ENCODE peak calls at places on chromosomes 2 and 18, in seven cellular contexts. One of them, this sample, is unnamed.

GRCh38 chr2:101699191-101699938 is 1.9 kb downstream of the MAP4K4 start:
- DNase-seq in cardiac fibroblast: peak
- DNase-seq in coronary artery: no peak
- DNase-seq in RWPE2: no peak
- DNase-seq in psoas muscle: no peak
- DNase-seq in endothelial cell of umbilical vein: peak
- DNase-seq in adrenal gland: no peak
- DNase-seq in this sample: no peak

GRCh38 chr18:28834889-28835288 is 658.0 kb upstream of the CDH2 start:
- DNase-seq in psoas muscle: no peak
- DNase-seq in adrenal gland: no peak
- DNase-seq in coronary artery: no peak
- DNase-seq in cardiac fibroblast: peak
- DNase-seq in endothelial cell of umbilical vein: peak
- DNase-seq in RWPE2: no peak
- DNase-seq in this sample: peak

GRCh38 chr18:74530584-74530862 is 3.8 kb upstream of the CNDP1 start:
- DNase-seq in endothelial cell of umbilical vein: no peak
- DNase-seq in RWPE2: no peak
- DNase-seq in cardiac fibroblast: no peak
- DNase-seq in psoas muscle: no peak
- DNase-seq in adrenal gland: no peak
- DNase-seq in coronary artery: peak
- DNase-seq in this sample: no peak

GRCh38 chr2:148259674-148260073 is 238.8 kb downstream of the MBD5 start:
- DNase-seq in psoas muscle: no peak
- DNase-seq in cardiac fibroblast: peak
- DNase-seq in adrenal gland: no peak
- DNase-seq in RWPE2: no peak
- DNase-seq in endothelial cell of umbilical vein: peak
- DNase-seq in coronary artery: no peak
- DNase-seq in this sample: no peak

GRCh38 chr2:75238670-75239330 is 39.5 kb upstream of the TACR1 start:
- DNase-seq in coronary artery: no peak
- DNase-seq in cardiac fibroblast: peak
- DNase-seq in RWPE2: no peak
- DNase-seq in endothelial cell of umbilical vein: no peak
- DNase-seq in adrenal gland: no peak
- DNase-seq in psoas muscle: no peak
- DNase-seq in this sample: no peak

GRCh38 chr2:45823723-45824206 is 172.3 kb downstream of the PRKCE start:
- DNase-seq in psoas muscle: peak
- DNase-seq in cardiac fibroblast: no peak
- DNase-seq in adrenal gland: peak
- DNase-seq in coronary artery: peak
- DNase-seq in endothelial cell of umbilical vein: peak
- DNase-seq in RWPE2: no peak
- DNase-seq in this sample: no peak

GRCh38 chr18:35386600-35387366 is 9.6 kb upstream of the ZNF396 start:
- DNase-seq in adrenal gland: peak
- DNase-seq in endothelial cell of umbilical vein: peak
- DNase-seq in coronary artery: no peak
- DNase-seq in cardiac fibroblast: peak
- DNase-seq in RWPE2: no peak
- DNase-seq in psoas muscle: peak
- DNase-seq in this sample: peak

GRCh38 chr2:165636959-165637358 is 157.1 kb downstream of the GALNT3 start:
- DNase-seq in RWPE2: no peak
- DNase-seq in cardiac fibroblast: no peak
- DNase-seq in endothelial cell of umbilical vein: no peak
- DNase-seq in psoas muscle: no peak
- DNase-seq in coronary artery: no peak
- DNase-seq in adrenal gland: no peak
- DNase-seq in this sample: no peak

GRCh38 chr2:109715302-109715937 is 78.7 kb upstream of the RGPD5 start:
- DNase-seq in psoas muscle: no peak
- DNase-seq in RWPE2: no peak
- DNase-seq in cardiac fibroblast: peak
- DNase-seq in adrenal gland: peak
- DNase-seq in endothelial cell of umbilical vein: no peak
- DNase-seq in coronary artery: no peak
- DNase-seq in this sample: no peak

GRCh38 chr18:37294951-37295350 is 270.6 kb downstream of the CELF4 start:
- DNase-seq in psoas muscle: no peak
- DNase-seq in cardiac fibroblast: no peak
- DNase-seq in RWPE2: no peak
- DNase-seq in endothelial cell of umbilical vein: peak
- DNase-seq in coronary artery: no peak
- DNase-seq in adrenal gland: peak
- DNase-seq in this sample: no peak

GRCh38 chr2:98160574-98160973 is 73.6 kb downstream of the VWA3B start:
- DNase-seq in coronary artery: no peak
- DNase-seq in RWPE2: no peak
- DNase-seq in psoas muscle: peak
- DNase-seq in cardiac fibroblast: no peak
- DNase-seq in endothelial cell of umbilical vein: no peak
- DNase-seq in adrenal gland: no peak
- DNase-seq in this sample: no peak

GRCh38 chr2:21038403-21039073 is 5.3 kb downstream of the APOB start:
- DNase-seq in adrenal gland: no peak
- DNase-seq in coronary artery: peak
- DNase-seq in cardiac fibroblast: peak
- DNase-seq in psoas muscle: no peak
- DNase-seq in RWPE2: no peak
- DNase-seq in endothelial cell of umbilical vein: peak
- DNase-seq in this sample: no peak

GRCh38 chr18:3891245-3891644 is 441.3 kb downstream of the TGIF1 start:
- DNase-seq in RWPE2: no peak
- DNase-seq in psoas muscle: no peak
- DNase-seq in adrenal gland: peak
- DNase-seq in cardiac fibroblast: no peak
- DNase-seq in endothelial cell of umbilical vein: no peak
- DNase-seq in coronary artery: no peak
- DNase-seq in this sample: no peak

GRCh38 chr2:191178806-191179514 is 28.2 kb upstream of the STAT4 start:
- DNase-seq in coronary artery: peak
- DNase-seq in psoas muscle: peak
- DNase-seq in RWPE2: no peak
- DNase-seq in endothelial cell of umbilical vein: no peak
- DNase-seq in cardiac fibroblast: peak
- DNase-seq in adrenal gland: no peak
- DNase-seq in this sample: no peak

GRCh38 chr18:36780748-36781147 is 48.1 kb downstream of the TPGS2 start:
- DNase-seq in coronary artery: no peak
- DNase-seq in endothelial cell of umbilical vein: no peak
- DNase-seq in RWPE2: no peak
- DNase-seq in adrenal gland: no peak
- DNase-seq in cardiac fibroblast: no peak
- DNase-seq in psoas muscle: no peak
- DNase-seq in this sample: no peak

GRCh38 chr2:141611981-141612380 is 518.8 kb downstream of the LRP1B start:
- DNase-seq in psoas muscle: no peak
- DNase-seq in coronary artery: no peak
- DNase-seq in RWPE2: no peak
- DNase-seq in endothelial cell of umbilical vein: peak
- DNase-seq in cardiac fibroblast: peak
- DNase-seq in adrenal gland: no peak
- DNase-seq in this sample: no peak

GRCh38 chr2:46029332-46029811 is 267.8 kb upstream of the EPAS1 start:
- DNase-seq in cardiac fibroblast: peak
- DNase-seq in coronary artery: no peak
- DNase-seq in RWPE2: no peak
- DNase-seq in endothelial cell of umbilical vein: peak
- DNase-seq in adrenal gland: no peak
- DNase-seq in psoas muscle: no peak
- DNase-seq in this sample: peak

GRCh38 chr2:238952261-238952924 is 104.5 kb downstream of the TWIST2 start:
- DNase-seq in RWPE2: no peak
- DNase-seq in cardiac fibroblast: no peak
- DNase-seq in coronary artery: no peak
- DNase-seq in adrenal gland: no peak
- DNase-seq in psoas muscle: no peak
- DNase-seq in endothelial cell of umbilical vein: no peak
- DNase-seq in this sample: no peak

GRCh38 chr2:127146820-127147502 is 40.0 kb upstream of the BIN1 start:
- DNase-seq in endothelial cell of umbilical vein: no peak
- DNase-seq in psoas muscle: peak
- DNase-seq in RWPE2: no peak
- DNase-seq in cardiac fibroblast: peak
- DNase-seq in coronary artery: no peak
- DNase-seq in adrenal gland: no peak
- DNase-seq in this sample: no peak

GRCh38 chr18:79634186-79634585 is 45.4 kb upstream of the CTDP1 start:
- DNase-seq in cardiac fibroblast: no peak
- DNase-seq in endothelial cell of umbilical vein: no peak
- DNase-seq in adrenal gland: no peak
- DNase-seq in psoas muscle: no peak
- DNase-seq in coronary artery: peak
- DNase-seq in RWPE2: no peak
- DNase-seq in this sample: no peak

GRCh38 chr18:35880788-35881455 is 91.6 kb upstream of the RMP24 start:
- DNase-seq in adrenal gland: no peak
- DNase-seq in cardiac fibroblast: no peak
- DNase-seq in RWPE2: no peak
- DNase-seq in coronary artery: no peak
- DNase-seq in psoas muscle: no peak
- DNase-seq in endothelial cell of umbilical vein: no peak
- DNase-seq in this sample: no peak

GRCh38 chr2:38105911-38106310 is 30.0 kb upstream of the CYP1B1 start:
- DNase-seq in psoas muscle: no peak
- DNase-seq in coronary artery: no peak
- DNase-seq in adrenal gland: no peak
- DNase-seq in RWPE2: no peak
- DNase-seq in endothelial cell of umbilical vein: no peak
- DNase-seq in cardiac fibroblast: no peak
- DNase-seq in this sample: no peak

GRCh38 chr2:73131807-73132206 is 19.1 kb upstream of the RAB11FIP5 start:
- DNase-seq in adrenal gland: no peak
- DNase-seq in endothelial cell of umbilical vein: no peak
- DNase-seq in RWPE2: no peak
- DNase-seq in cardiac fibroblast: no peak
- DNase-seq in coronary artery: no peak
- DNase-seq in psoas muscle: no peak
- DNase-seq in this sample: no peak

GRCh38 chr2:43192039-43192438 is 34.4 kb downstream of the ZFP36L2 start:
- DNase-seq in psoas muscle: no peak
- DNase-seq in adrenal gland: no peak
- DNase-seq in cardiac fibroblast: peak
- DNase-seq in RWPE2: no peak
- DNase-seq in coronary artery: no peak
- DNase-seq in endothelial cell of umbilical vein: no peak
- DNase-seq in this sample: no peak

GRCh38 chr2:3712841-3713503 is 9.6 kb downstream of the DCDC2C start:
- DNase-seq in cardiac fibroblast: no peak
- DNase-seq in endothelial cell of umbilical vein: no peak
- DNase-seq in RWPE2: no peak
- DNase-seq in coronary artery: no peak
- DNase-seq in psoas muscle: no peak
- DNase-seq in adrenal gland: no peak
- DNase-seq in this sample: no peak

GRCh38 chr2:50476174-50476573 is 555.8 kb downstream of the NRXN1 start:
- DNase-seq in cardiac fibroblast: no peak
- DNase-seq in coronary artery: no peak
- DNase-seq in psoas muscle: no peak
- DNase-seq in RWPE2: no peak
- DNase-seq in adrenal gland: no peak
- DNase-seq in endothelial cell of umbilical vein: no peak
- DNase-seq in this sample: no peak

DNA sequence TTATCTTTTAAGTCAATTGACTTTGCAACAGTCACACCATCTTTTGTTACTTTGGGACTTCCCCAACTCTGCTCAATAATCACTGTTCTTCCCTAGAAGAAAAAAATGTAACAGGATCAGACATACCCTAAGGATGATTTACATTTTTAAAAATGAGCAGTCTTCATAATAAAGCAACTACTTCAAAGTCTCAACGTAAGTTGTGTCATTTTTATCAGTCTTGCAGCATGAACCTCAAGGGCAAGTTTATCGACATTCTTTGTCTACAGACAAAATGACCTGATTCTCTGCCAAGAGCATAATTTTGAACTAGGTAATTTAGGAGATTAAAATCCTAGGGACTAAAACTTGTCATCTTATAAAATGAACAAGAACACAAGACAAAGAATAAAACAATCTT is 2.3 kb downstream of the HSPD1 start:
- DNase-seq in cardiac fibroblast: no peak
- DNase-seq in endothelial cell of umbilical vein: no peak
- DNase-seq in adrenal gland: no peak
- DNase-seq in RWPE2: no peak
- DNase-seq in psoas muscle: no peak
- DNase-seq in coronary artery: no peak
- DNase-seq in this sample: no peak
- H3K4me3 ChIP-seq in cardiac fibroblast: no peak
- H3K4me3 ChIP-seq in endothelial cell of umbilical vein: peak
- H3K4me3 ChIP-seq in adrenal gland: no peak
- H3K4me3 ChIP-seq in RWPE2: peak
- H3K4me3 ChIP-seq in psoas muscle: peak
- H3K4me3 ChIP-seq in coronary artery: peak
- H3K4me3 ChIP-seq in this sample: peak

GRCh38 chr2:96762529-96763253 is 2.0 kb downstream of the CNNM4 start:
- DNase-seq in RWPE2: no peak
- DNase-seq in coronary artery: no peak
- DNase-seq in psoas muscle: no peak
- DNase-seq in endothelial cell of umbilical vein: no peak
- DNase-seq in cardiac fibroblast: no peak
- DNase-seq in adrenal gland: no peak
- DNase-seq in this sample: peak
- TF ChIP-seq CTCF in RWPE2: no peak
- TF ChIP-seq CTCF in coronary artery: no peak
- TF ChIP-seq CTCF in psoas muscle: no peak
- TF ChIP-seq CTCF in endothelial cell of umbilical vein: no peak
- TF ChIP-seq CTCF in cardiac fibroblast: no peak
- TF ChIP-seq CTCF in adrenal gland: no peak
- TF ChIP-seq CTCF in this sample: no peak

DNA sequence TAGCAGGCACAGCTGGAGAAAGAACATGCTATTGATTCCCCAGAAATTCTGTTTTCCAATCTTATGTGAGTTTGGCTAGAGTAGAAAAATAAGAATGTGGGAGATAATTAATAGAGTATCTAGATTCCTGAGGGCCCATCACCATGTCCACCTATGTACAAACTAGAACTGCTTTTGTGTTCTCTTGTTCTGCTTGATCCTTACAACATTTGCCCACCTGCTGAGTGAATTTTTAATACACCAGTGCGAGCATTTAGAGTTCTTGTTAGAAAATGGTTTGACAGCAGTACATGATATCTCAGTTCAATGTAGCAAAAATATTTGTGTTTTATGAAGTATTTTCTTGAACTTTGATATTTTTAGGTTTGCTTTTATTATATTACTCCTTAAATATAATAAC is 52.3 kb upstream of the SPAG16 start:
- DNase-seq in coronary artery: no peak
- DNase-seq in RWPE2: no peak
- DNase-seq in endothelial cell of umbilical vein: no peak
- DNase-seq in psoas muscle: no peak
- DNase-seq in adrenal gland: no peak
- DNase-seq in cardiac fibroblast: no peak
- DNase-seq in this sample: no peak
- H3K4me3 ChIP-seq in coronary artery: no peak
- H3K4me3 ChIP-seq in RWPE2: no peak
- H3K4me3 ChIP-seq in endothelial cell of umbilical vein: no peak
- H3K4me3 ChIP-seq in psoas muscle: no peak
- H3K4me3 ChIP-seq in adrenal gland: no peak
- H3K4me3 ChIP-seq in cardiac fibroblast: no peak
- H3K4me3 ChIP-seq in this sample: no peak

GRCh38 chr2:145546091-145546490 is 1026.2 kb upstream of the ZEB2 start:
- DNase-seq in psoas muscle: no peak
- DNase-seq in adrenal gland: no peak
- DNase-seq in cardiac fibroblast: peak
- DNase-seq in endothelial cell of umbilical vein: no peak
- DNase-seq in RWPE2: no peak
- DNase-seq in coronary artery: no peak
- DNase-seq in this sample: no peak
- TF ChIP-seq CTCF in psoas muscle: no peak
- TF ChIP-seq CTCF in adrenal gland: no peak
- TF ChIP-seq CTCF in cardiac fibroblast: peak
- TF ChIP-seq CTCF in endothelial cell of umbilical vein: no peak
- TF ChIP-seq CTCF in RWPE2: peak
- TF ChIP-seq CTCF in coronary artery: no peak
- TF ChIP-seq CTCF in this sample: no peak

This sample was measured in retinal pigment epithelial cell.